ENCODE peak calls at places on chromosomes 16 and 17, in five cellular contexts. N is activated naive CD8-positive, alpha-beta T cell treated with anti-CD3 and anti-CD28 coated beads, Interleukin-2, amount 50 U/mL, for 24 hours; F is stimulated activated CD4-positive, alpha-beta T cell treated with anti-CD3 and anti-CD28 coated beads, Interleukin-4, amount 100 ng/mL, for 48 hours; I is lower lobe of right lung; H is GM10248. O is an unnamed sample.

GRCh38 chr16:4391635-4392381 is 20.2 kb downstream of the VASN start:
- DNase-seq in I (no peak), F (no peak), N (no peak), H (no peak), O (no peak)

GRCh38 chr17:46002311-46002972 is 3.4 kb downstream of the STH start:
- DNase-seq in H (peak), F (peak), I (peak), N (peak), O (peak)

GRCh38 chr16:66130296-66130910 is 236.1 kb upstream of the CDH5 start:
- DNase-seq in H (no peak), N (no peak), I (no peak), F (no peak), O (no peak)

GRCh38 chr17:28899212-28899815 is 1.8 kb upstream of the FLOT2 start:
- DNase-seq in N (no peak), I (no peak), F (no peak), H (no peak), O (no peak)

GRCh38 chr17:38590988-38591758 is 14.6 kb downstream of the SRCIN1 start:
- DNase-seq in H (no peak), I (peak), F (no peak), N (no peak), O (no peak)

GRCh38 chr17:4043862-4044261 is 79.6 kb upstream of the ATP2A3 start:
- DNase-seq in F (peak), I (no peak), N (peak), H (no peak), O (peak)

GRCh38 chr16:84496991-84497390 is 7.5 kb downstream of the MEAK7 start:
- DNase-seq in I (no peak), H (no peak), N (no peak), F (no peak), O (no peak)

GRCh38 chr16:22296225-22297113 is 740 bp upstream of the POLR3E start:
- DNase-seq in N (peak), I (no peak), F (no peak), H (no peak), O (no peak)

GRCh38 chr17:62064791-62065563 is at the start of gene MED13:
- DNase-seq in I (peak), H (peak), N (peak), F (peak), O (peak)

GRCh38 chr16:9821970-9822369 is 360.3 kb downstream of the GRIN2A start:
- DNase-seq in H (no peak), I (no peak), N (no peak), F (no peak), O (no peak)

GRCh38 chr17:40953876-40954275 is 12.9 kb downstream of the KRT39 start:
- DNase-seq in F (peak), I (no peak), N (no peak), H (no peak), O (no peak)

GRCh38 chr16:21226749-21227148 is 6.8 kb upstream of the ANKS4B start:
- DNase-seq in H (no peak), F (no peak), I (no peak), N (no peak), O (no peak)

GRCh38 chr17:9878361-9878760 is 26.7 kb downstream of the RCVRN start:
- DNase-seq in F (no peak), N (no peak), H (no peak), I (no peak), O (no peak)

GRCh38 chr17:57266842-57267241 is 10.5 kb downstream of the MSI2 start:
- DNase-seq in I (no peak), H (no peak), F (no peak), N (no peak), O (no peak)

GRCh38 chr16:68179196-68179795 is 56.6 kb downstream of the ESRP2 start:
- DNase-seq in F (no peak), N (no peak), H (no peak), I (no peak), O (no peak)

GRCh38 chr17:17750881-17751280 is 69.6 kb downstream of the RAI1 start:
- DNase-seq in H (peak), N (peak), I (no peak), F (no peak), O (peak)

GRCh38 chr17:72388765-72389473 is 268.1 kb downstream of the SOX9 start:
- DNase-seq in N (no peak), H (no peak), F (no peak), I (no peak), O (no peak)

GRCh38 chr16:56763305-56763916 is 33.5 kb downstream of the NUP93 start:
- DNase-seq in N (no peak), F (no peak), I (no peak), H (no peak), O (no peak)

GRCh38 chr17:75323043-75323591 is 33.9 kb upstream of the SLC25A19 start:
- DNase-seq in H (peak), N (peak), F (peak), I (peak), O (peak)

GRCh38 chr16:678858-679807 is 1.1 kb upstream of the STUB1 start:
- DNase-seq in I (peak), N (peak), H (peak), F (peak), O (peak)

GRCh38 chr17:44109312-44109630 is 14.2 kb downstream of the HDAC5 start:
- DNase-seq in I (no peak), F (no peak), H (no peak), N (no peak), O (no peak)

GRCh38 chr16:31130899-31131298 is 4.6 kb downstream of the PRSS8 start:
- DNase-seq in N (no peak), I (peak), H (no peak), F (no peak), O (no peak)

GRCh38 chr17:4215882-4216411 is 47.8 kb downstream of the ANKFY1 start:
- DNase-seq in F (no peak), N (no peak), I (no peak), H (peak), O (no peak)

GRCh38 chr17:50106393-50107131 is 11.4 kb downstream of the PDK2 start:
- DNase-seq in F (no peak), N (no peak), H (no peak), I (no peak), O (no peak)

GRCh38 chr17:32795339-32795979 is 81.5 kb downstream of the MYO1D start:
- DNase-seq in F (no peak), I (no peak), N (no peak), H (no peak), O (no peak)

GRCh38 chr17:81329279-81329926 is 34.3 kb upstream of the SLC38A10 start:
- DNase-seq in F (no peak), I (peak), N (no peak), H (peak), O (no peak)

GRCh38 chr17:77404812-77405581 is 264.2 kb downstream of the SEC14L1 start:
- DNase-seq in N (peak), F (peak), I (peak), H (peak), O (peak)

GRCh38 chr16:86942469-86943175 is 364.3 kb downstream of the FOXL1 start:
- DNase-seq in H (no peak), I (no peak), F (no peak), N (no peak), O (no peak)